ENCODE peak calls at places on chromosome 10, in ten cellular contexts. W, C, B, Z, Y, P, O, N, U and S are unnamed samples.

GRCh38 chr10:121886997-121887622 is 40.7 kb downstream of the ATE1 start:
- DNase-seq in B (peak; percentile 43), Z (peak; percentile 75), P (no peak), W (peak; percentile 11), C (peak; percentile 26), O (peak; percentile 85), U (peak; percentile 55), N (peak; percentile 36), Y (no peak), S (peak; percentile 5)

GRCh38 chr10:58919927-58920654 is 256.4 kb upstream of the PHYHIPL start:
- DNase-seq in Z (no peak), W (no peak), N (no peak), Y (no peak), P (no peak), O (peak; percentile 25), C (no peak), U (no peak), B (no peak), S (peak; percentile 58)

GRCh38 chr10:127619550-127619949 is 70.4 kb downstream of the NPS start:
- DNase-seq in B (no peak), N (no peak), Z (no peak), W (no peak), C (no peak), Y (no peak), P (no peak), U (no peak), O (no peak), S (no peak)

GRCh38 chr10:63627881-63628296 is 106.7 kb downstream of the REEP3 start:
- DNase-seq in O (no peak), U (no peak), W (no peak), Y (no peak), P (no peak), B (no peak), Z (no peak), N (no peak), C (no peak), S (no peak)

GRCh38 chr10:113385021-113385975 is 167.6 kb upstream of the HABP2 start:
- DNase-seq in O (peak; percentile 93), U (peak; percentile 79), N (peak; percentile 88), C (peak; percentile 57), B (peak; percentile 83), P (peak; percentile 79), Y (peak; percentile 91), W (peak; percentile 37), Z (peak; percentile 85), S (no peak)

GRCh38 chr10:86992929-86993328 is 24.6 kb downstream of the ADIRF start:
- DNase-seq in N (no peak), B (no peak), Y (no peak), Z (no peak), P (no peak), U (no peak), C (no peak), O (no peak), W (no peak), S (no peak)

GRCh38 chr10:21759232-21759631 is 225.2 kb downstream of the MLLT10 start:
- DNase-seq in W (no peak), N (no peak), U (no peak), P (no peak), B (no peak), O (no peak), Z (no peak), Y (no peak), C (no peak), S (no peak)

GRCh38 chr10:24556746-24557742 is 166.6 kb downstream of the ARHGAP21 start:
- DNase-seq in P (no peak), W (peak; percentile 11), C (peak; percentile 21), B (no peak), Z (no peak), U (peak; percentile 28), N (no peak), Y (no peak), O (peak; percentile 76), S (peak; percentile 58)

GRCh38 chr10:68153473-68154210 is 44.4 kb downstream of the MYPN start:
- DNase-seq in P (no peak), Y (no peak), O (peak; percentile 88), Z (peak; percentile 23), C (no peak), N (no peak), W (no peak), U (peak; percentile 26), B (peak; percentile 58), S (peak; percentile 94)

GRCh38 chr10:113569576-113569975 is 16.7 kb downstream of the HABP2 start:
- DNase-seq in U (no peak), O (no peak), P (no peak), C (no peak), Y (no peak), B (no peak), Z (no peak), N (no peak), W (no peak), S (no peak)

GRCh38 chr10:101062231-101063161 is 707 bp downstream of the KAZALD1 start:
- DNase-seq in Z (peak; percentile 73), N (peak; percentile 35), O (peak; percentile 85), C (peak; percentile 51), B (peak; percentile 61), W (peak; percentile 42), Y (peak; percentile 74), P (no peak), U (peak; percentile 71), S (no peak)

GRCh38 chr10:52864459-52865106 is 92.0 kb upstream of the MBL2 start:
- DNase-seq in U (no peak), C (no peak), P (no peak), N (no peak), W (no peak), B (peak; percentile 38), Y (no peak), Z (peak; percentile 35), O (peak; percentile 50), S (peak; percentile 81)

GRCh38 chr10:94706089-94706488 is 22.6 kb downstream of the CYP2C18 start:
- DNase-seq in W (no peak), P (no peak), U (no peak), Z (no peak), N (no peak), C (no peak), B (no peak), O (no peak), Y (no peak), S (no peak)

GRCh38 chr10:30270247-30270646 is 78.8 kb downstream of the MTPAP start:
- DNase-seq in C (no peak), Y (no peak), Z (no peak), U (no peak), O (no peak), W (no peak), P (no peak), N (no peak), B (no peak), S (no peak)

DNA sequence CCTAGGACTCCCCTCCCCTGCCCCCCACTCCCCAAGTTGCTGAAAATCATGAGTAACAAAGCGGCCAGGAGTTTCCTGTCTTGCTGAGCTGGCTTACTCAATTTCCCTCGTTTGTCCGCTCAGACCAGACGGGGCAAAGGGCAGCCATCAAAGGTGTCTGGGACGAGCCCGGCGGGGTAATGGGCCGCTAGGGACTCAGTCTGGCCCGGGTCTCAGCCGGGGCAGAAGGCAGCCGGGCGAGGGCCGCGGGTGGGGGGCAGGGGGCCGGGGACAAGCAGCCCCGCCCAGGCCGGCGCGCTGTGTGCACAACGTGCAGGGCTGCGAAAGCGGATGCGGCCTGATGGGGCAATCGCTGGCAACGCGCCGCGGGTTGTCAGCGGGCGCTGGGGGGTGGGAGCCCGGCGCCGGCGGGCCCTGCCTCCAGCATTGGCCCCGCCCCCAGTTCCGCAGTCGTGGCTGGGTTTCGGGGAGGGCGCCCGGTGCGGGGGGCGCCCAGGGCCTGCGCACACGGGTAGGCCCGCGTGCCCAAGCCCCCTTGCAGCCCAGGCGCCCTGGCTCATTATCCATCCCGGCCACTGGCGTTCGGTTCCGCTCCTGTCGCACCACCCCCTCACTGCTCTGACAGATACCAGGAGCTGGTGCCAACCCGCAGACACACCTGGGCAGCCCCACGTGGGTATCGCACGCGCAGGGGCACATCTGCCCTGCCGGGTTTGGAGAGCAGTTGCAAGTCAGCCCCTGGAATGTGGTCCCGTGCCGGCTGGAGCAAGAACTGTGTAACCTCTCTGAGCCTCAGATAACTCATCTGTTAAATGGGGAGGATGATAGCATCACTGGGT is 35.1 kb downstream of the DNAJB12 start:
- DNase-seq in N (peak; percentile 94), B (peak; percentile 92), Y (peak; percentile 97), U (peak; percentile 94), Z (peak; percentile 94), W (peak; percentile 84), O (peak; percentile 90), P (peak; percentile 90), C (peak; percentile 89), S (peak; percentile 100)
- H3K4me1 ChIP-seq in N (peaks cover 8% of the 10 kb centered on the region), B (peaks cover 78% of the 10 kb centered on the region), Y (peaks cover 4% of the 10 kb centered on the region), U (peaks cover 59% of the 10 kb centered on the region), Z (peaks cover 70% of the 10 kb centered on the region), W (peaks cover 90% of the 10 kb centered on the region), O (peaks cover 34% of the 10 kb centered on the region), P (peaks cover 18% of the 10 kb centered on the region), C (peaks cover 95% of the 10 kb centered on the region), S (peaks cover 67% of the 10 kb centered on the region)

GRCh38 chr10:119273413-119273812 is 66.0 kb downstream of the GRK5 start:
- DNase-seq in N (no peak), W (no peak), C (no peak), P (no peak), O (no peak), Z (no peak), U (no peak), Y (peak; percentile 29), B (no peak), S (no peak)
- H3K4me1 ChIP-seq in N (peaks cover 9% of the 10 kb centered on the region), W (peaks cover 49% of the 10 kb centered on the region), C (peaks cover 57% of the 10 kb centered on the region), P (no peaks in the 10 kb centered on the region), O (peaks cover 4% of the 10 kb centered on the region), Z (peaks cover 18% of the 10 kb centered on the region), U (peaks cover 19% of the 10 kb centered on the region), Y (no peaks in the 10 kb centered on the region), B (peaks cover 79% of the 10 kb centered on the region), S (peaks cover 7% of the 10 kb centered on the region)

GRCh38 chr10:11724938-11725776 is 17.0 kb upstream of the ECHDC3 start:
- DNase-seq in U (no peak), N (no peak), Y (no peak), W (peak; percentile 25), B (no peak), C (peak; percentile 37), P (no peak), Z (no peak), O (peak; percentile 60), S (no peak)

GRCh38 chr10:11728353-11728752 is 13.8 kb upstream of the ECHDC3 start:
- DNase-seq in O (no peak), N (no peak), Y (no peak), U (no peak), B (no peak), C (no peak), W (no peak), Z (no peak), P (no peak), S (no peak)

GRCh38 chr10:11729790-11730315 is 12.3 kb upstream of the ECHDC3 start:
- DNase-seq in N (no peak), B (no peak), U (no peak), Z (no peak), C (no peak), Y (no peak), P (no peak), O (no peak), W (no peak), S (no peak)

GRCh38 chr10:11727563-11727962 is 14.6 kb upstream of the ECHDC3 start:
- DNase-seq in N (no peak), O (no peak), B (no peak), C (no peak), P (no peak), U (no peak), Z (no peak), W (no peak), Y (no peak), S (no peak)

GRCh38 chr10:11725912-11726311 is 16.3 kb upstream of the ECHDC3 start:
- DNase-seq in C (no peak), B (no peak), N (no peak), W (no peak), Y (no peak), Z (peak; percentile 92), U (no peak), P (no peak), O (no peak), S (no peak)
- H3K4me1 ChIP-seq in C (no peaks in the 10 kb centered on the region), B (no peaks in the 10 kb centered on the region), N (no peaks in the 10 kb centered on the region), W (no peaks in the 10 kb centered on the region), Y (no peaks in the 10 kb centered on the region), Z (no peaks in the 10 kb centered on the region), U (no peaks in the 10 kb centered on the region), P (no peaks in the 10 kb centered on the region), O (no peaks in the 10 kb centered on the region), S (no peaks in the 10 kb centered on the region)

GRCh38 chr10:16381083-16381482 is 55.7 kb upstream of the PTER start:
- DNase-seq in U (no peak), Y (no peak), O (no peak), N (no peak), Z (no peak), B (no peak), W (no peak), C (no peak), P (no peak), S (no peak)
- H3K4me1 ChIP-seq in U (no peaks in the 10 kb centered on the region), Y (no peaks in the 10 kb centered on the region), O (peaks cover 16% of the 10 kb centered on the region), N (no peaks in the 10 kb centered on the region), Z (no peaks in the 10 kb centered on the region), B (no peaks in the 10 kb centered on the region), W (no peaks in the 10 kb centered on the region), C (no peaks in the 10 kb centered on the region), P (no peaks in the 10 kb centered on the region), S (no peaks in the 10 kb centered on the region)